ENCODE peak calls at places on chromosomes 11 and 22, in eight cellular contexts. One of them, this sample, is unnamed.

GRCh38 chr11:20256925-20257324 is 96.7 kb upstream of the DBX1 start:
- DNase-seq in tibial nerve: no peak
- DNase-seq in NB4: no peak
- DNase-seq in adipocyte: no peak
- DNase-seq in kidney: no peak
- DNase-seq in spleen: no peak
- DNase-seq in heart left ventricle: no peak
- DNase-seq in dorsolateral prefrontal cortex: no peak
- DNase-seq in this sample: no peak

GRCh38 chr22:39414377-39414776 is 14.8 kb downstream of the TAB1 start:
- DNase-seq in tibial nerve: no peak
- DNase-seq in NB4: peak
- DNase-seq in adipocyte: no peak
- DNase-seq in kidney: peak
- DNase-seq in spleen: peak
- DNase-seq in heart left ventricle: no peak
- DNase-seq in dorsolateral prefrontal cortex: no peak
- DNase-seq in this sample: no peak

GRCh38 chr11:61609970-61610347 is 29.1 kb upstream of the SYT7 start:
- DNase-seq in tibial nerve: no peak
- DNase-seq in NB4: peak
- DNase-seq in adipocyte: no peak
- DNase-seq in kidney: no peak
- DNase-seq in spleen: no peak
- DNase-seq in heart left ventricle: no peak
- DNase-seq in dorsolateral prefrontal cortex: no peak
- DNase-seq in this sample: no peak

GRCh38 chr11:90349741-90350140 is 126.9 kb upstream of the CHORDC1 start:
- DNase-seq in tibial nerve: no peak
- DNase-seq in NB4: no peak
- DNase-seq in adipocyte: no peak
- DNase-seq in kidney: no peak
- DNase-seq in spleen: no peak
- DNase-seq in heart left ventricle: no peak
- DNase-seq in dorsolateral prefrontal cortex: no peak
- DNase-seq in this sample: no peak

GRCh38 chr11:117749541-117749910 is 47.5 kb downstream of the DSCAML1 start:
- DNase-seq in tibial nerve: no peak
- DNase-seq in NB4: no peak
- DNase-seq in adipocyte: no peak
- DNase-seq in kidney: no peak
- DNase-seq in spleen: peak
- DNase-seq in heart left ventricle: no peak
- DNase-seq in dorsolateral prefrontal cortex: no peak
- DNase-seq in this sample: no peak

GRCh38 chr22:23696326-23696851 is 5.6 kb downstream of the RGL4 start:
- DNase-seq in tibial nerve: no peak
- DNase-seq in NB4: peak
- DNase-seq in adipocyte: no peak
- DNase-seq in kidney: no peak
- DNase-seq in spleen: peak
- DNase-seq in heart left ventricle: no peak
- DNase-seq in dorsolateral prefrontal cortex: no peak
- DNase-seq in this sample: no peak

GRCh38 chr11:34345012-34345804 is 12.6 kb downstream of the ABTB2 start:
- DNase-seq in tibial nerve: peak
- DNase-seq in NB4: peak
- DNase-seq in adipocyte: peak
- DNase-seq in kidney: peak
- DNase-seq in spleen: no peak
- DNase-seq in heart left ventricle: peak
- DNase-seq in dorsolateral prefrontal cortex: no peak
- DNase-seq in this sample: no peak

GRCh38 chr11:76796511-76797203 is 13.5 kb downstream of the TSKU start:
- DNase-seq in tibial nerve: no peak
- DNase-seq in NB4: no peak
- DNase-seq in adipocyte: no peak
- DNase-seq in kidney: no peak
- DNase-seq in spleen: peak
- DNase-seq in heart left ventricle: peak
- DNase-seq in dorsolateral prefrontal cortex: no peak
- DNase-seq in this sample: no peak

GRCh38 chr11:61128947-61129346 is 26.7 kb downstream of the CD5 start:
- DNase-seq in tibial nerve: no peak
- DNase-seq in NB4: no peak
- DNase-seq in adipocyte: no peak
- DNase-seq in kidney: no peak
- DNase-seq in spleen: no peak
- DNase-seq in heart left ventricle: no peak
- DNase-seq in dorsolateral prefrontal cortex: no peak
- DNase-seq in this sample: no peak

GRCh38 chr11:26199341-26199740 is 132.6 kb upstream of the ANO3 start:
- DNase-seq in tibial nerve: no peak
- DNase-seq in NB4: no peak
- DNase-seq in adipocyte: no peak
- DNase-seq in kidney: no peak
- DNase-seq in spleen: no peak
- DNase-seq in heart left ventricle: no peak
- DNase-seq in dorsolateral prefrontal cortex: no peak
- DNase-seq in this sample: no peak

GRCh38 chr22:22507743-22508273 is 734 bp downstream of the ZNF280B start:
- DNase-seq in tibial nerve: no peak
- DNase-seq in NB4: peak
- DNase-seq in adipocyte: peak
- DNase-seq in kidney: no peak
- DNase-seq in spleen: no peak
- DNase-seq in heart left ventricle: no peak
- DNase-seq in dorsolateral prefrontal cortex: no peak
- DNase-seq in this sample: no peak
- H3K4me3 ChIP-seq in tibial nerve: peak
- H3K4me3 ChIP-seq in NB4: peak
- H3K4me3 ChIP-seq in adipocyte: peak
- H3K4me3 ChIP-seq in kidney: peak
- H3K4me3 ChIP-seq in spleen: peak
- H3K4me3 ChIP-seq in heart left ventricle: peak
- H3K4me3 ChIP-seq in dorsolateral prefrontal cortex: peak
- H3K4me3 ChIP-seq in this sample: peak

DNA sequence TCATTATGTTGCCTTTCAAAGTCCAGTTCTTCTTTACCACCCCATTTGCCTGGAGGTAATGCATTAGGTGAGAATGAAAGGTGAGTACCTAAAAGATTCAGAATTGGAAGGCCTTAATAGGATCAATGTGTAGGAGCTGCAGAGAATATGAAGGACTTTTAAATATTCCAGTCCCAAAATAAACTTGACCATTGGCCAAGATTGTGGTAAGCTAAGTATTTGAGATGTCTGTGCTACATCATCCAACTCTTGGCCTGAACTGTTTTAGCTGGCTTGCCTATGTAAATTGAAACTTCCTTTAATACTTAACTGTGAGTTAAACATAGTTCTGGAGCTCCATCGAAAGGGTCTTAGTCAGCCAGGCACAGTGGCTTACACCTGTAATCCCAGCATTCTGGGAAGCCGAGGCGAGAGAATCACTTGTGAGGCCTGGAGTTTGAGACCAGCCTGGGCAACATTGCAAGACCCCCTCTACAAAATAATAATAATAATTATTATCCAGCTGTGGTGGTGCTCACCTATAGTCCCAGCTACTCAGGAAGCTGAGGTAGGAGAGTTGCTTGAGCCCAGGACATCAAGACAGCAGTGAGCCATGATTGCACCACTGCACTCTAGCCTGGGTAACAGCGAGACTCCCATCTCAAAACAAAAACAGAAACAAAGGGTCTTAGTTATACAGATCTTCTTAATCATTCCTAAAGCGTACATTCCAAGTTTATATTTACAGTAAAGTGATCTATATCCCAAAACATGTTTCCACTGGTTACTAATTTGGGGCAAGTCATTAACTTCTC is 29.8 kb downstream of the MTMR3 start:
- DNase-seq in tibial nerve: no peak
- DNase-seq in NB4: no peak
- DNase-seq in adipocyte: peak
- DNase-seq in kidney: no peak
- DNase-seq in spleen: no peak
- DNase-seq in heart left ventricle: peak
- DNase-seq in dorsolateral prefrontal cortex: no peak
- DNase-seq in this sample: no peak
- H3K4me3 ChIP-seq in tibial nerve: no peak
- H3K4me3 ChIP-seq in NB4: no peak
- H3K4me3 ChIP-seq in adipocyte: peak
- H3K4me3 ChIP-seq in kidney: no peak
- H3K4me3 ChIP-seq in spleen: no peak
- H3K4me3 ChIP-seq in heart left ventricle: no peak
- H3K4me3 ChIP-seq in dorsolateral prefrontal cortex: no peak
- H3K4me3 ChIP-seq in this sample: no peak

DNA sequence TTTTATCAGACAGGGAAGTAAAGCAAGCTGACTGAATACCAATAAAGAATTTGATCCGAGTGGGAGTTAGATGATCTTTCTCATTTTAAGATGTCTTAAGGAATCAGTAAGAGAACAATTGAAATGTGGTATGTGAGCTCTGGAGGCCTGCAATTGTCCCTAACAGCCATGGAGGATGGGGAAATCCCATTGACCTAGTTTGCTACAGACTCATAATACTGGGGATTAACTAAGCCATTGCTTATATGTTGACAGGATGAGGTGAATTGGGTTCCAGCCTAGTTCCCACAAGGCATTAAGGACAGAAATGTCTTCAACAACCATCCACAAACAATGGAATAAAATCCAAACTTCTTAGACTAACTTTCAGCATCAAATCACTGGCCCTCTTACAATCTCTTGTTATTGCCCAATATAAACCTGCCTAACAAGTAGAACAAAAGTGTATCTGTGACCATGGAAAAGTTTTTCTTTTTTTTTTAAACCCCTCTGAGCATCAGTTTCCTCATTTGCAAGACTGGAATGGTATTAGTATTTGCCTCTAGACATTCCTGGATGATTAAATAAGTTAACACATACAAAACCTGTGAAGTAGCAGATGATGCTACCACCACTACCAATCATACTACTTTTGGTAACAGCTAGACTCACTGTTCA is 773.2 kb downstream of the DLG2 start:
- DNase-seq in tibial nerve: no peak
- DNase-seq in NB4: no peak
- DNase-seq in adipocyte: peak
- DNase-seq in kidney: no peak
- DNase-seq in spleen: no peak
- DNase-seq in heart left ventricle: no peak
- DNase-seq in dorsolateral prefrontal cortex: no peak
- DNase-seq in this sample: no peak
- H3K4me3 ChIP-seq in tibial nerve: no peak
- H3K4me3 ChIP-seq in NB4: no peak
- H3K4me3 ChIP-seq in adipocyte: no peak
- H3K4me3 ChIP-seq in kidney: no peak
- H3K4me3 ChIP-seq in spleen: no peak
- H3K4me3 ChIP-seq in heart left ventricle: no peak
- H3K4me3 ChIP-seq in dorsolateral prefrontal cortex: no peak
- H3K4me3 ChIP-seq in this sample: no peak

GRCh38 chr22:31104869-31105268 is 2.5 kb downstream of the SELENOM start:
- DNase-seq in tibial nerve: no peak
- DNase-seq in NB4: no peak
- DNase-seq in adipocyte: no peak
- DNase-seq in kidney: no peak
- DNase-seq in spleen: peak
- DNase-seq in heart left ventricle: no peak
- DNase-seq in dorsolateral prefrontal cortex: no peak
- DNase-seq in this sample: no peak
- H3K4me3 ChIP-seq in tibial nerve: no peak
- H3K4me3 ChIP-seq in NB4: no peak
- H3K4me3 ChIP-seq in adipocyte: no peak
- H3K4me3 ChIP-seq in kidney: no peak
- H3K4me3 ChIP-seq in spleen: no peak
- H3K4me3 ChIP-seq in heart left ventricle: no peak
- H3K4me3 ChIP-seq in dorsolateral prefrontal cortex: no peak
- H3K4me3 ChIP-seq in this sample: no peak

GRCh38 chr11:11586465-11586864 is 35.3 kb downstream of the GALNT18 start:
- DNase-seq in tibial nerve: no peak
- DNase-seq in NB4: no peak
- DNase-seq in adipocyte: no peak
- DNase-seq in kidney: no peak
- DNase-seq in spleen: no peak
- DNase-seq in heart left ventricle: peak
- DNase-seq in dorsolateral prefrontal cortex: no peak
- DNase-seq in this sample: no peak

GRCh38 chr11:11582261-11582701 is 39.5 kb downstream of the GALNT18 start:
- DNase-seq in tibial nerve: no peak
- DNase-seq in NB4: no peak
- DNase-seq in adipocyte: no peak
- DNase-seq in kidney: no peak
- DNase-seq in spleen: no peak
- DNase-seq in heart left ventricle: peak
- DNase-seq in dorsolateral prefrontal cortex: peak
- DNase-seq in this sample: no peak

GRCh38 chr11:11584937-11585336 is 36.9 kb downstream of the GALNT18 start:
- DNase-seq in tibial nerve: no peak
- DNase-seq in NB4: no peak
- DNase-seq in adipocyte: no peak
- DNase-seq in kidney: no peak
- DNase-seq in spleen: no peak
- DNase-seq in heart left ventricle: no peak
- DNase-seq in dorsolateral prefrontal cortex: no peak
- DNase-seq in this sample: no peak

GRCh38 chr11:11583801-11584445 is 37.9 kb downstream of the GALNT18 start:
- DNase-seq in tibial nerve: no peak
- DNase-seq in NB4: no peak
- DNase-seq in adipocyte: no peak
- DNase-seq in kidney: no peak
- DNase-seq in spleen: no peak
- DNase-seq in heart left ventricle: peak
- DNase-seq in dorsolateral prefrontal cortex: no peak
- DNase-seq in this sample: no peak

DNA sequence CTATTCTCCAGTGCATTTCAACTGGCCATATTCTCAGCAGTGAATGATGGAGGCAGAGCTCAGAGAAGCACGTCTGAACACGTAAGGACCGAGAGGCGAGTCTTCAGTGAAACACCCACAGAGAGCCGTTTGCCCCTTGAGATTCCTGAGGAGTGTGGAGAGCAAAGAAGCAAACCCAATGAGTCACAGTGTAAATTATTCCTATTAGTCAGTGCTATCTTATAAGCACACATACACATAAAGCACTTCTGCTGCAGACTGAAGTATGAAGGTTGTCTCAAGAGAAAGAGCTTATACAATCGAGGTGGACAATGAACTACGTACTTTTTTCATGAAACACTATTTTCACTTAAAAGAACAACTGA is 37.4 kb downstream of the GALNT18 start:
- DNase-seq in tibial nerve: no peak
- DNase-seq in NB4: no peak
- DNase-seq in adipocyte: peak
- DNase-seq in kidney: no peak
- DNase-seq in spleen: no peak
- DNase-seq in heart left ventricle: no peak
- DNase-seq in dorsolateral prefrontal cortex: no peak
- DNase-seq in this sample: no peak
- H3K4me3 ChIP-seq in tibial nerve: no peak
- H3K4me3 ChIP-seq in NB4: no peak
- H3K4me3 ChIP-seq in adipocyte: no peak
- H3K4me3 ChIP-seq in kidney: no peak
- H3K4me3 ChIP-seq in spleen: no peak
- H3K4me3 ChIP-seq in heart left ventricle: no peak
- H3K4me3 ChIP-seq in dorsolateral prefrontal cortex: no peak
- H3K4me3 ChIP-seq in this sample: no peak

This sample was measured in SK-N-MC.